ENCODE peak calls at places on chromosomes 5 and 9, in seven cellular contexts. U is Peyer's patch, X is GM23338, D is left lung, I is lower lobe of right lung, A is H9, P is AG04450. C is an unnamed sample. For H3K27me3, the result is how much of the 10 kb centered on the place peaks cover.

GRCh38 chr9:114416290-114416689 is 28.5 kb upstream of the AKNA start:
- DNase-seq in D (no peak), U (no peak), A (no peak), I (peak), P (no peak), X (no peak), C (no peak)

GRCh38 chr9:76562511-76562911 is 103.5 kb downstream of the GCNT1 start:
- DNase-seq in P (no peak), I (no peak), U (no peak), X (no peak), A (no peak), D (no peak), C (no peak)

GRCh38 chr5:14716755-14717752 is 52.5 kb downstream of the OTULIN start:
- DNase-seq in X (no peak), I (no peak), U (no peak), D (no peak), P (no peak), A (no peak), C (no peak)

GRCh38 chr5:178991190-178992145 is 3.7 kb downstream of the GRM6 start:
- DNase-seq in A (no peak), D (no peak), I (no peak), P (no peak), U (no peak), X (no peak), C (no peak)

GRCh38 chr5:3220201-3220600 is 375.4 kb upstream of the IRX1 start:
- DNase-seq in I (no peak), P (no peak), U (no peak), D (no peak), X (no peak), A (no peak), C (no peak)

GRCh38 chr5:175700991-175701390 is 43.1 kb downstream of the HRH2 start:
- DNase-seq in I (no peak), U (no peak), P (no peak), X (peak), D (no peak), A (no peak), C (peak)

GRCh38 chr5:24407486-24407885 is 237.3 kb downstream of the CDH10 start:
- DNase-seq in U (no peak), X (no peak), D (no peak), I (no peak), A (no peak), P (no peak), C (no peak)

GRCh38 chr5:141560141-141560540 is 58.7 kb downstream of the DIAPH1 start:
- DNase-seq in U (no peak), X (peak), P (no peak), A (no peak), I (no peak), D (no peak), C (no peak)

DNA sequence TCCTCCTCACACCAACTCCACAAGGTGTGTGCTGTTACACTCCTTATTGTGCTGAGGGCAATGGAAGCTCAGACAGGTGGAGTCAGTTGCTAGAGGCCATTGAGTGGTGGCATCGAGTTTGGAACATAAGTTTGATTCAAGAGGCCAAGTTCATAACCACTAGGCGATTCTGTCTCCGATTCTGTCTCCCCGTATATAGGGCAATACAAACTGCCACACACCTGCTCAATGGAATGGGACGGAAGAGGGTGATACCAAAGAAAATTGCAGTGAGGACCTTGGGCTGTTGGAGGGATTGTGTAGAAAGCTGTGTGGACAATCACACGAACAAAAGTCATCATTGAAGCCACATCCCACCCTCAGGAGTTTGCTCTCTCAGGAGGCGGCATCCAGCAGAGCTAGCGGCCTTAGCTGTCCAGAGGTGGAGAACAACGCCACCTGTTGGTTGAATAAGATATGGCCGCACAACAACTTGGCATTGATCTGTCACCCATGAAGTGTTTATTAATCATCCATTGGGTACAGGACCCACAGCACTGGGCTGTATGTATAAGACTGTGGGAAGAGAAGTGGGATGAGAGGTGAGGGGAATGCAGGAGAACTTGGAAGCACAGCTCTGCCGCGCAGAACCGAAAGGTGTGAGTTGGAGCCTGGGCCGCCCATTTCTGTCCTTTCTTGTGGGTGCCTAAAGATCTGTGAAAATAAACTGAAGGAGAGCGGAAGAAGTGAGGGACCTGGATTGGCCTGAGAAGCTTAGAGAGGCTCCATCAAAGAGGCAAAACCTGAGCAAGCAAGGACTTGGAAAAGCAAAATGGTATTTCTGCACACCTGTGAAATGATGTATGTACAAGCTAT is 16.1 kb upstream of the NEUROG1 start:
- DNase-seq in A (peak), X (peak), D (peak), I (peak), U (peak), P (peak), C (peak)
- H3K27me3 ChIP-seq in A (under half), X (half or more), D (under half), I (half or more), U (under half), P (half or more), C (under half)

GRCh38 chr9:134436926-134437325 is 110.7 kb downstream of the RXRA start:
- DNase-seq in P (no peak), U (no peak), X (no peak), A (no peak), D (no peak), I (no peak), C (no peak)
- H3K27ac ChIP-seq in P (no peak), U (no peak), X (no peak), A (no peak), D (no peak), I (no peak), C (no peak)

GRCh38 chr5:172637122-172637580 is 3.9 kb upstream of the NEURL1B start:
- DNase-seq in A (no peak), P (no peak), D (no peak), I (no peak), U (no peak), X (no peak), C (peak)
- H3K27me3 ChIP-seq in A (under half), P (under half), D (under half), I (under half), U (under half), X (under half), C (under half)

GRCh38 chr9:90835206-90835605 is 33.6 kb downstream of the SYK start:
- DNase-seq in P (no peak), X (no peak), A (peak), I (no peak), D (peak), U (no peak), C (no peak)

GRCh38 chr9:90832251-90832650 is 30.6 kb downstream of the SYK start:
- DNase-seq in D (no peak), U (no peak), A (peak), P (no peak), I (no peak), X (no peak), C (no peak)

GRCh38 chr9:90827181-90827866 is 25.7 kb downstream of the SYK start:
- DNase-seq in I (no peak), P (no peak), A (peak), U (peak), X (no peak), D (peak), C (peak)

GRCh38 chr9:90830051-90830450 is 28.4 kb downstream of the SYK start:
- DNase-seq in P (no peak), D (no peak), I (no peak), A (peak), U (no peak), X (no peak), C (no peak)

DNA sequence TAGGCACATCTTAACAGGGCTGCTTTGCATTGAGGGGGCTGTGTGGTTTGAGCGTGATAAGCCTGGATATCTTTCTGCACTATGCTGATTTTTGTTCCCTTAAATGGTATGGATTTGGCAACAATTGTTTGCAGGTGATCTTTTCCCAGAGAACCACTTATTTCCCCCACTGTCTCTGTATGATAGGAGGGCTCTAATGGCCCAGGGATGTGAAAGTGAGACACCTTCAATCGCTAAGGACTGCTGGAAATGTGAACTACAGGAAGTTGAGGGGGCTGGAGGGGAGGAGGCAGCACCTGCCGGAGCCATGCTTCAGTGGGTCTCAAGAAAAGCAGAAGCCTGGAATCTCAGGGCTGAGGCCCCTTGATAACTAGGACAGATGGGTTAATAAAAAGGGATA is 29.4 kb downstream of the SYK start:
- DNase-seq in I (no peak), U (peak), A (peak), D (no peak), X (no peak), P (no peak), C (no peak)
- H3K27ac ChIP-seq in I (no peak), U (peak), A (no peak), D (no peak), X (no peak), P (no peak), C (no peak)

GRCh38 chr5:170113517-170113891 is 7.8 kb downstream of the FOXI1 start:
- DNase-seq in A (no peak), D (no peak), I (no peak), U (no peak), X (no peak), P (no peak), C (no peak)

GRCh38 chr5:170112876-170113516 is 7.3 kb downstream of the FOXI1 start:
- DNase-seq in P (no peak), X (peak), U (no peak), I (no peak), A (peak), D (no peak), C (no peak)

GRCh38 chr5:170117736-170118135 is 12.0 kb downstream of the FOXI1 start:
- DNase-seq in U (no peak), D (no peak), A (no peak), P (no peak), I (no peak), X (no peak), C (no peak)

GRCh38 chr5:170114271-170114670 is 8.6 kb downstream of the FOXI1 start:
- DNase-seq in A (no peak), D (no peak), I (no peak), U (no peak), X (no peak), P (no peak), C (no peak)

DNA sequence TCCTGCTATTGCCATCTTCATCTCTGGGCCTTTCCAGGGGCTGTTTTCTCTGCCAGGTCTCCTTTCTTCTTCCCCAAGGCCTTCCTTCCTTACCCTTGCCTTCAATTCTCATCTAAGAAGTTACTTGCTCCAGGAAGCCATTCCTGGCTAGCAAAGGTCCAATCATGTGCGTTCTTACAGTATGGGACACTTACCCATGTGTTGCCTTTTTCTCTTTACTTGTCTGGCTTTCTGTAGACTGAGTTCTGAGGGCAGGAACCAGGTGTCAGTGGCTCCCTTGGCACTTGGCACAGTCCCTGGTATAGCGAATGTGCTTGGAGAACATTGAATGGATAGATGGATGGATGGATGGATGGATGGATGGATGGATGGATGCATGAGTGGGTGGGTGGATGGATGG is 10.2 kb downstream of the FOXI1 start:
- DNase-seq in X (no peak), A (peak), D (no peak), U (no peak), P (no peak), I (no peak), C (no peak)
- H3K27me3 ChIP-seq in X (under half), A (under half), D (under half), U (under half), P (under half), I (under half), C (under half)

GRCh38 chr5:10689391-10690081 is 71.5 kb downstream of the DAP start:
- DNase-seq in U (no peak), D (no peak), A (peak), I (no peak), P (no peak), X (peak), C (no peak)
- H3K27ac ChIP-seq in U (no peak), D (no peak), A (no peak), I (no peak), P (no peak), X (peak), C (no peak)

GRCh38 chr9:124188331-124189110 is 69.2 kb upstream of the NEK6 start:
- DNase-seq in D (no peak), A (no peak), P (no peak), I (no peak), X (no peak), U (no peak), C (no peak)

GRCh38 chr9:124190761-124191160 is 67.0 kb upstream of the NEK6 start:
- DNase-seq in A (no peak), X (no peak), P (no peak), U (no peak), I (no peak), D (no peak), C (no peak)

GRCh38 chr9:124196814-124197176 is 61.0 kb upstream of the NEK6 start:
- DNase-seq in U (no peak), D (no peak), X (no peak), I (no peak), A (no peak), P (no peak), C (no peak)

GRCh38 chr9:124187311-124187710 is 70.4 kb upstream of the NEK6 start:
- DNase-seq in X (no peak), D (no peak), P (no peak), I (no peak), A (no peak), U (no peak), C (peak)

DNA sequence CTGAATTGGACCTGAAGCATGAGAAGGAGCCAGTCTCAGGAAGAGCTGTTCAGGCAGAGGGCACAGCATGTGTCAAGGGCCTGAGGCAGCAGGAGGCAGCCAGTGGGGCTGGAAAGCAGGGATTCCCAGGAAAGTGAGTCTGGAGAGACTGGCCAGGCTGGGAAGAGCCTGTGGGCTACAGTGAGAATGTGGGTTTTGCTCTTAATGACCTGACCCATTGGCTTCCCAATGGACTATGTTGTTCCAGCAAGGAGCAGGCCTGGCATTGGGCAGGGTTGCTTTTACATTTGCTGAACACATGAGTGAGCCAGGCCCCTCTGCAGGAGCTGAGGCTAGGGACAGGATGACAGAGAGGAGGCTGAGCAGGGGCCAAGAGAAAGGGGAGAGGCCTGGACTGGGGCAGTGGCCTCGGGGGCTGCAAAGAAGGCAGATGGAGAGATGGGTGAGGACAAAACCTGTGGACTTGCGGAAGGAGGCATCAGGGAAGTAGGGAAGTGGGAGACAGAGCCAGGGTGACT is 66.0 kb upstream of the NEK6 start:
- DNase-seq in X (no peak), U (no peak), D (no peak), A (no peak), P (no peak), I (no peak), C (peak)
- H3K27me3 ChIP-seq in X (under half), U (under half), D (under half), A (under half), P (under half), I (under half), C (under half)

GRCh38 chr9:89291741-89292140 is 19.3 kb upstream of the CKS2 start:
- DNase-seq in U (no peak), A (no peak), I (no peak), D (no peak), X (no peak), P (no peak), C (no peak)

GRCh38 chr9:89293014-89293413 is 18.0 kb upstream of the CKS2 start:
- DNase-seq in D (no peak), X (no peak), I (no peak), A (no peak), U (no peak), P (no peak), C (no peak)

DNA sequence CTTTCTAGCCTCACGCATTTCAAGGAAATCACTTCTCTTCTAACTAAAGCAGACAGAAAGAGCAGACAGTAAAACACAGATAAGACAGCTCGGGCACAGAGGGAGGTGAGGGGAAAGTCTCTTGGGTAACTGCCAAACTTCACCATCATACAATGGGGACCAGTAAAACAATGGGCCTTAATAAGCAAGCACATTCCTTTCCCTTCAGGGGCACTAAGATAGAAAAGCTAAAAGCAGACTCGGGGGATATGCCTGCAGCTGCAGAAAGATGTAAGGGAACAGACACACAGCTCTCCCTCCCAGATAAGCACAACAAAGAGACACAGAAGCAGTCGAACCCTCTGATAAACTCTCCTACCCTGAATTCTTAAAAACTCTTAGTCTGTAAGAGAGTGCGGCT is 15.6 kb upstream of the CKS2 start:
- DNase-seq in U (no peak), I (no peak), A (no peak), X (peak), D (no peak), P (no peak), C (no peak)
- H3K27ac ChIP-seq in U (no peak), I (no peak), A (no peak), X (no peak), D (no peak), P (no peak), C (no peak)